ENCODE peak calls at places on chromosomes 11 and 22, in four cellular contexts. K is head of caudate nucleus, H is amniotic stem cell, T is AML-193. G is an unnamed sample.

GRCh38 chr11:121418625-121419114 is 33.4 kb upstream of the SORL1 start:
- DNase-seq in T (peak; percentile 84), H (no peak), K (peak; percentile 20), G (no peak)

GRCh38 chr11:22193348-22194051 is 615 bp downstream of the ANO5 start:
- DNase-seq in T (no peak), H (no peak), K (peak; percentile 56), G (no peak)

GRCh38 chr11:44927174-44927661 is 23.5 kb downstream of the TP53I11 start:
- DNase-seq in T (peak; percentile 20), K (peak; percentile 84), H (peak; percentile 60), G (peak; percentile 39)

GRCh38 chr11:45857834-45858492 is 10.7 kb downstream of the CRY2 start:
- DNase-seq in K (peak; percentile 49), H (peak; percentile 53), T (no peak), G (no peak)

GRCh38 chr11:119306373-119306890 is 10.5 kb downstream of the MCAM start:
- DNase-seq in H (no peak), T (no peak), K (no peak), G (no peak)

GRCh38 chr11:73980001-73980960 is 2.4 kb downstream of the UCP2 start:
- DNase-seq in K (no peak), T (peak; percentile 47), H (no peak), G (no peak)

GRCh38 chr11:1760351-1761109 is 3.2 kb downstream of the CTSD start:
- DNase-seq in H (no peak), K (peak; percentile 93), T (peak; percentile 54), G (no peak)

GRCh38 chr11:69001301-69002081 is 11.6 kb downstream of the MRGPRF start:
- DNase-seq in T (no peak), H (no peak), K (no peak), G (no peak)

GRCh38 chr22:16717699-16718558 is 107.3 kb downstream of the XKR3 start:
- DNase-seq in H (no peak), T (no peak), K (no peak), G (no peak)

GRCh38 chr11:70583781-70584218 is 185.5 kb downstream of the CTTN start:
- DNase-seq in K (no peak), H (no peak), T (no peak), G (no peak)

GRCh38 chr22:47395481-47395880 is 633.0 kb downstream of the TBC1D22A start:
- DNase-seq in H (no peak), K (no peak), T (no peak), G (no peak)

GRCh38 chr11:70497536-70498075 is 99.3 kb downstream of the CTTN start:
- DNase-seq in K (no peak), T (no peak), H (no peak), G (no peak)

GRCh38 chr11:70826541-70826943 is 425.8 kb downstream of the SHANK2 start:
- DNase-seq in T (no peak), K (peak; percentile 37), H (no peak), G (no peak)

GRCh38 chr22:37043828-37044538 is 7.6 kb upstream of the KCTD17 start:
- DNase-seq in H (no peak), T (peak; percentile 77), K (no peak), G (no peak)

GRCh38 chr11:61495801-61496601 is 12.5 kb upstream of the LRRC10B start:
- DNase-seq in H (no peak), T (no peak), K (peak; percentile 66), G (peak; percentile 42)

GRCh38 chr22:49156662-49157285 is 670.9 kb downstream of the BRD1 start:
- DNase-seq in K (no peak), T (no peak), H (no peak), G (no peak)